ENCODE peak calls at places on chromosomes 2 and 18, in seven cellular contexts. Q, L, M, W, U, N and D are unnamed samples.

GRCh38 chr18:69109686-69110085 is 291.0 kb upstream of the DOK6 start:
- DNase-seq in U (no peak), M (no peak), Q (no peak), N (no peak), L (no peak), W (no peak), D (no peak)

GRCh38 chr2:74843371-74844298 is 9.7 kb downstream of the HK2 start:
- DNase-seq in L (no peak), U (no peak), Q (no peak), M (peak), W (no peak), N (peak), D (no peak)

GRCh38 chr2:45654250-45654649 is 2.8 kb downstream of the PRKCE start:
- DNase-seq in M (no peak), W (no peak), L (no peak), Q (no peak), N (no peak), U (no peak), D (no peak)

GRCh38 chr2:28656937-28657615 is 94.6 kb upstream of the PPP1CB start:
- DNase-seq in N (no peak), U (no peak), L (peak), M (peak), W (no peak), Q (no peak), D (no peak)

GRCh38 chr18:2780750-2781149 is 66.1 kb upstream of the EMILIN2 start:
- DNase-seq in M (no peak), N (no peak), L (no peak), Q (no peak), W (no peak), U (no peak), D (no peak)

GRCh38 chr18:68874361-68874760 is 76.5 kb downstream of the CCDC102B start:
- DNase-seq in M (no peak), W (no peak), N (no peak), Q (no peak), U (no peak), L (no peak), D (no peak)

GRCh38 chr2:156800065-156800556 is 363.9 kb downstream of the GPD2 start:
- DNase-seq in Q (no peak), N (no peak), W (no peak), M (no peak), U (no peak), L (no peak), D (no peak)

GRCh38 chr2:227407601-227408089 is 19.9 kb upstream of the SCYGR1 start:
- DNase-seq in M (no peak), Q (no peak), U (peak), L (no peak), W (peak), N (no peak), D (no peak)

GRCh38 chr2:43047187-43047780 is 179.1 kb downstream of the ZFP36L2 start:
- DNase-seq in M (no peak), W (no peak), Q (no peak), L (no peak), N (no peak), U (no peak), D (no peak)

GRCh38 chr2:69216535-69217332 is 170.3 kb downstream of the GFPT1 start:
- DNase-seq in L (no peak), U (no peak), W (no peak), N (no peak), Q (no peak), M (peak), D (peak)

GRCh38 chr2:225466891-225467604 is 67.5 kb downstream of the NYAP2 start:
- DNase-seq in L (no peak), Q (no peak), N (no peak), W (no peak), M (no peak), U (no peak), D (no peak)

GRCh38 chr2:197240018-197240712 is 70.4 kb downstream of the ANKRD44 start:
- DNase-seq in L (no peak), M (no peak), Q (no peak), U (no peak), W (no peak), N (no peak), D (no peak)

GRCh38 chr18:11529081-11529480 is 80.3 kb upstream of the SLC35G4 start:
- DNase-seq in U (no peak), Q (no peak), W (no peak), M (no peak), L (no peak), N (no peak), D (no peak)

GRCh38 chr2:157839162-157839801 is 36.8 kb downstream of the ACVR1 start:
- DNase-seq in L (no peak), N (no peak), Q (no peak), U (no peak), M (peak), W (no peak), D (no peak)

GRCh38 chr2:16664052-16664731 is 1.4 kb downstream of the CYRIA start:
- DNase-seq in W (no peak), L (no peak), U (peak), N (peak), M (no peak), Q (no peak), D (peak)

GRCh38 chr2:25055521-25055920 is 13.6 kb downstream of the EFR3B start:
- DNase-seq in L (no peak), N (no peak), M (no peak), W (no peak), U (no peak), Q (no peak), D (no peak)

GRCh38 chr2:25993049-25993448 is 10.8 kb upstream of the KIF3C start:
- DNase-seq in L (no peak), N (no peak), U (no peak), Q (no peak), M (no peak), W (no peak), D (no peak)

GRCh38 chr2:23520256-23520655 is 135.3 kb downstream of the KLHL29 start:
- DNase-seq in W (no peak), M (peak), Q (no peak), L (no peak), N (no peak), U (no peak), D (no peak)

GRCh38 chr2:216260629-216261028 is 111.7 kb downstream of the MARCHF4 start:
- DNase-seq in L (no peak), N (no peak), W (no peak), M (no peak), Q (no peak), U (no peak), D (no peak)

GRCh38 chr18:7592305-7593071 is 25.4 kb downstream of the PTPRM start:
- DNase-seq in N (no peak), U (no peak), W (no peak), L (no peak), Q (no peak), M (no peak), D (no peak)

GRCh38 chr2:8310557-8311455 is 371.1 kb upstream of the ID2 start:
- DNase-seq in L (no peak), U (no peak), N (no peak), W (no peak), Q (no peak), M (no peak), D (peak)

GRCh38 chr18:32907215-32907590 is 134.4 kb upstream of the KLHL14 start:
- DNase-seq in W (no peak), L (no peak), Q (no peak), U (no peak), M (no peak), N (no peak), D (no peak)

GRCh38 chr2:60867848-60868247 is 13.5 kb upstream of the REL start:
- DNase-seq in Q (no peak), W (no peak), U (no peak), L (no peak), N (peak), M (no peak), D (no peak)

GRCh38 chr18:36264283-36264682 is 33.2 kb upstream of the FHOD3 start:
- DNase-seq in U (no peak), L (no peak), N (no peak), M (no peak), Q (no peak), W (no peak), D (peak)

GRCh38 chr2:75031171-75031570 is 72.7 kb downstream of the POLE4 start:
- DNase-seq in Q (no peak), W (no peak), U (no peak), N (no peak), L (no peak), M (no peak), D (peak)

GRCh38 chr2:213545481-213545880 is 261.2 kb downstream of the SPAG16 start:
- DNase-seq in U (no peak), W (no peak), M (no peak), N (no peak), L (no peak), Q (no peak), D (no peak)

GRCh38 chr2:231168460-231169139 is 29.8 kb upstream of the ARMC9 start:
- DNase-seq in M (no peak), W (no peak), L (no peak), N (no peak), U (no peak), Q (no peak), D (no peak)
- TF ChIP-seq POLR2A in M (no peak), W (no peak), L (no peak), N (no peak), U (no peak), Q (no peak), D (no peak)

GRCh38 chr2:112140413-112140802 is 2.2 kb downstream of the FBLN7 start:
- DNase-seq in W (no peak), U (no peak), L (no peak), Q (no peak), N (no peak), M (no peak), D (no peak)

GRCh38 chr2:112137516-112138142 is 556 bp upstream of the FBLN7 start:
- DNase-seq in U (no peak), M (peak), W (no peak), N (no peak), L (no peak), Q (no peak), D (no peak)

GRCh38 chr2:112136081-112136480 is 2.1 kb upstream of the FBLN7 start:
- DNase-seq in Q (no peak), M (no peak), L (no peak), N (no peak), W (no peak), U (no peak), D (no peak)

GRCh38 chr2:112140899-112141622 is 2.9 kb downstream of the FBLN7 start:
- DNase-seq in U (no peak), Q (no peak), N (no peak), W (no peak), L (no peak), M (no peak), D (no peak)

DNA sequence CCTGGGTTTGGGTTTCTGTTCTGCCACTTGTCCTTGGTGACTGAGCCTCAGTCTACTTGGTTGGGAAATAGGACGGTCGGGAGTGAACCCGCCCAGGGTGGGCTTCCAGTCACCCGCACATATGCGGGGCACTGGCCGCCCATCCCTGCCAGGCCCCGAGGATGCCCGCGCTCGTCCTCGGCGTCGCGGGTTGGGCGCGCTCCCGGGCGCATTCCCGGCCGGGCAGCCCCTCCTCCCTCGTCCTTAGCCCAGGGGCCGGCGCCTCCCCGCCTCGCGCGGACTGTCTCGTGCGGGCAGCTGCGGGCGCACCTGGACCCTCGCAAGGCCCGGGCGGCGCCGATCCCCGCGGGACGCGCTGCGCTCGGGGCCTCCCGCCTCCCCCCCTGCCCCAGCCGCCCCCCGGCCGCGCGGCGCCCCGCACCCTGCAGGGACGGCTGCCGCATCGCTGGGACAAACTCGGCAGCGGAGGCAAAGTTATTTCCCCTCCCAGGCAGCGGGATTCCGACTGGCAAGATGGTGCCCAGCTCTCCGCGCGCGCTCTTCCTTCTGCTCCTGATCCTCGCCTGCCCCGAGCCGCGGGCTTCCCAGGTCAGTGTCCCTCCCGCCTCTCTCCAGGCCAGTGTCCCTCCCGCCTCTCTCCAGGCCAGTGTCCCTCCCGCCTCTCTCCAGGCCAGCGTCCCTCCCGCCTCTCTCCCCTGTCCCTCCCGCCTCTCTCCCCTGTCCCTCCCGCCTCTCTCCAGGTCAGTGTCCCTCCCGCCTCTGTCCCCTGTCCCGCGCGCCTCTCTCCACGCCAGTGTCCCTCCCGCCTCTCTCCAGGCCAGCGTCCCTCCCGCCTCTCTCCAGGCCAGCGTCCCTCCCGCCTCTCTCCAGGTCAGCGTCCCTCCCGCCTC is at the start of gene FBLN7:
- DNase-seq in M (no peak), L (no peak), U (no peak), Q (no peak), N (no peak), W (no peak), D (no peak)
- TF ChIP-seq POLR2A in M (no peak), L (no peak), U (no peak), Q (no peak), N (no peak), W (no peak), D (no peak)

GRCh38 chr18:59701272-59701671 is 4.0 kb upstream of the CCBE1 start:
- DNase-seq in M (no peak), N (no peak), Q (no peak), U (no peak), W (no peak), L (no peak), D (no peak)
- TF ChIP-seq POLR2A in M (no peak), N (no peak), Q (no peak), U (no peak), W (no peak), L (no peak), D (no peak)

DNA sequence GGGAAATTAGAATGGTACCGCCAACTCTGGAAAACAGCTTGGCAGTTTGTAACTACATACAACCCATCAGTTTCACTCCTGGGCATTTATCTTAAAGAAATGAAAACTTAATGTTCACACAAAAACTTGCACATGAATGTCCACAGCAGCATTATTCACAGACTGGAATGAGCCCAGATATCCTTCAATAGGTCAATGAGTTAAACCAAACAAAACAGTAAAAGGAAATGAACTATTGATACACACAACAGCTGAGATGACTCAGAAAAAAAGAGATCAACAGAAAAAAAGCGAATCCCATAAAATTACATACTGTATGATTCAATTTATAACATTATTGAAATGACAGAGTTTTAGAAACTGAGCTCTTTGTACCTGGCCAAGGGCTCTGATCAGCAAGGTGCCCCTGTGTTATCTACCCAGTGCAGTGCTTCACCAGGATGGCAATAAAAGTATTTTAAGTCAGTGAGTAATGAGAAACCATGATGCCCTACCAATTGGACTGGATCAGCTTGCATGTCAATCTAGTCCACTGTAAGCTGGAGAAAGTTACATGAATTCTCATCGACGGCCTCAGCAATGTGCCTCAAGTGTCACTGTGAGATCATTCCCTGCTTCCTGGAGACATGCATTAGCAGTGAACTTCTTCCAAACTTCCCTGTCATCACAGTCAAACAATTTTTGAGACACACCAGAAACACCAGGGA is 21.9 kb downstream of the TMEM237 start:
- DNase-seq in L (no peak), M (no peak), Q (no peak), W (no peak), N (no peak), U (no peak), D (no peak)
- TF ChIP-seq POLR2A in L (no peak), M (no peak), Q (no peak), W (no peak), N (no peak), U (no peak), D (no peak)

DNA sequence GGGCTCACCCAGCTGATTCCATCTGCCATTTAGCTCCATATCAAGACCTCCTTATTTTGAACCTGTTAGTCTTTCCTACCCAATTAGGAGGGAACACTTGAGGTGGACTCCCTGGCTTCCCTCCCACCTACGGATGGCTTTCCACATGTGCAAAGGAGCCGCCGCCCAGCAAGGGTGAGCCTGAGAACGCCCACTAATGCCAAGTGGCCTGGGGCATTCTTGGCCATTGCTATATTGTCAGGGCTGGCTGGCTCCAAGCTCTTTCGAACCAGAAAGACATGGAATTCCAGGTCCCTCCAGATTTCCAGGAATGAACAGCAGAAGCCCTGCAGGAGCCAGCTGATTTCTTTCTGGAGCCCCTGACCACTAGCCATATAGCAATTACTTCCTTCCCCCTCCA is 196.2 kb downstream of the SMAD7 start:
- DNase-seq in Q (no peak), W (no peak), M (no peak), N (no peak), U (no peak), L (no peak), D (no peak)
- TF ChIP-seq POLR2A in Q (no peak), W (no peak), M (no peak), N (no peak), U (no peak), L (no peak), D (no peak)

DNA sequence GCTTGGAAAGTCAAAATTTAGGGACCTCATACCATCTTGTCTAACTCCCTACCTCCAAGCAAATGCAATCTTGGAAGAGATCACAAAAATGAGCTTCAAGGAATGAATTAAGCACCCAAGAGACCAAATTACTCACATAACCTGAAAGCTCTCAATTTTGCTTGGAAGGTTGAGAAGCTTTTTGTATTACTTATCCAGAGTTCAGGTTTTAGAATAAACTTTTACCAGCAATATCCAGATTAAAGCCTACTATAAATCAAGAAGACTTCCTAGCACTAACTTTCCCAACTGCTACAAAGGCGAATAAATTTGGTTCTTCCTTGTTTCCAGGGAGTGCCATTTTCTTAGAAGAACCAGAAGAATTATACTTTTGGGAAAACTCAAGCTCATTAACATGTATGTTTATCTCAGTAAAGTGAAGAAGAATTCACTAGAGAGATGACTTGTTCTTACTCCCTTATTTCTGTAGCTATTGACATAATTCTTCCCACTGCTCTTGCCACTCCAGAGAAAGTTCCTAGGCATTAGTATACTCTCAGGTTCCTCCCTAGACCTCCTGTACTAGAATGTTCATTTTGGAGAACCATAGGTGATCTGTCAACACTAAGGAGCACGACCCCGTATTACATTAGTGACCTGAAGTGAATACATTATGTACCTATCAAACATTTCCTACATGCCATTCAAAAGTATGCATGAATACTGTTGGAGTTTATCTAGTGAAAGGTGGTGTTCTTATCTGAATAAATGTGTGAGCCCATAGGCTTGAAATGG is 18.0 kb upstream of the STPG4 start:
- DNase-seq in Q (no peak), W (no peak), L (no peak), M (no peak), N (no peak), U (no peak), D (no peak)
- TF ChIP-seq POLR2A in Q (no peak), W (no peak), L (no peak), M (peak), N (no peak), U (no peak), D (no peak)

DNA sequence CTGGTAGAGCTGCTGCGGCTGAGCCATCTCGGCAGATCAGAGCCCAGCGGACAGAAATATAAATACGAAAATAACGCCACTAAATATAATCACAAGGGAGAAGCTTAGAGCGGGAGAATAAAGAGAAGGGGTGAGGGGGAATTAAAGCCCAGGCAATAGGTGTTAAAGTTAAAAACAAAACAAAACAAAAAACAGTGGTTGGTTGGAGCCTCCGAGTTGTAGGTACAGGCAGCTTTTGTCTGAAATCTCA is 1.3 kb upstream of the MEIS1 start:
- DNase-seq in W (no peak), N (no peak), U (no peak), L (no peak), Q (no peak), M (no peak), D (no peak)
- TF ChIP-seq POLR2A in W (no peak), N (no peak), U (no peak), L (no peak), Q (no peak), M (no peak), D (no peak)